ENCODE peak calls at places on chromosomes 7 and 10, in eight cellular contexts. One of them, this sample, is unnamed.

GRCh38 chr10:43594944-43595589 is 11.2 kb upstream of the ZNF485 start:
- DNase-seq in left colon: no peak
- DNase-seq in globus pallidus: no peak
- DNase-seq in SW480: no peak
- DNase-seq in stimulated activated CD8-positive, alpha-beta memory T cell treated with anti-CD3 and anti-CD28 coated beads, Interleukin-7, amount 100 ng/mL, for 4 hours: no peak
- DNase-seq in H9: no peak
- DNase-seq in lower lobe of right lung: no peak
- DNase-seq in LoVo: no peak
- DNase-seq in this sample: no peak

GRCh38 chr10:20988357-20988983 is 91.4 kb upstream of the NEBL start:
- DNase-seq in LoVo: no peak
- DNase-seq in stimulated activated CD8-positive, alpha-beta memory T cell treated with anti-CD3 and anti-CD28 coated beads, Interleukin-7, amount 100 ng/mL, for 4 hours: no peak
- DNase-seq in H9: no peak
- DNase-seq in globus pallidus: no peak
- DNase-seq in lower lobe of right lung: no peak
- DNase-seq in SW480: no peak
- DNase-seq in left colon: no peak
- DNase-seq in this sample: no peak

GRCh38 chr10:100508691-100509150 is 10.9 kb downstream of the SEC31B start:
- DNase-seq in globus pallidus: no peak
- DNase-seq in left colon: no peak
- DNase-seq in LoVo: peak
- DNase-seq in SW480: peak
- DNase-seq in lower lobe of right lung: no peak
- DNase-seq in stimulated activated CD8-positive, alpha-beta memory T cell treated with anti-CD3 and anti-CD28 coated beads, Interleukin-7, amount 100 ng/mL, for 4 hours: no peak
- DNase-seq in H9: peak
- DNase-seq in this sample: peak

GRCh38 chr10:12849351-12850181 is 151.9 kb downstream of the CCDC3 start:
- DNase-seq in H9: no peak
- DNase-seq in globus pallidus: no peak
- DNase-seq in stimulated activated CD8-positive, alpha-beta memory T cell treated with anti-CD3 and anti-CD28 coated beads, Interleukin-7, amount 100 ng/mL, for 4 hours: no peak
- DNase-seq in LoVo: no peak
- DNase-seq in SW480: no peak
- DNase-seq in left colon: no peak
- DNase-seq in lower lobe of right lung: no peak
- DNase-seq in this sample: no peak

GRCh38 chr10:48579251-48579960 is 25.5 kb downstream of the ARHGAP22 start:
- DNase-seq in SW480: no peak
- DNase-seq in stimulated activated CD8-positive, alpha-beta memory T cell treated with anti-CD3 and anti-CD28 coated beads, Interleukin-7, amount 100 ng/mL, for 4 hours: no peak
- DNase-seq in LoVo: no peak
- DNase-seq in globus pallidus: no peak
- DNase-seq in H9: peak
- DNase-seq in left colon: no peak
- DNase-seq in lower lobe of right lung: no peak
- DNase-seq in this sample: no peak

GRCh38 chr7:29192811-29193210 is 1.8 kb upstream of the CHN2 start:
- DNase-seq in LoVo: no peak
- DNase-seq in globus pallidus: no peak
- DNase-seq in H9: no peak
- DNase-seq in SW480: no peak
- DNase-seq in stimulated activated CD8-positive, alpha-beta memory T cell treated with anti-CD3 and anti-CD28 coated beads, Interleukin-7, amount 100 ng/mL, for 4 hours: no peak
- DNase-seq in left colon: no peak
- DNase-seq in lower lobe of right lung: no peak
- DNase-seq in this sample: no peak

GRCh38 chr7:81887098-81887497 is 117.3 kb upstream of the HGF start:
- DNase-seq in H9: no peak
- DNase-seq in globus pallidus: no peak
- DNase-seq in lower lobe of right lung: no peak
- DNase-seq in stimulated activated CD8-positive, alpha-beta memory T cell treated with anti-CD3 and anti-CD28 coated beads, Interleukin-7, amount 100 ng/mL, for 4 hours: no peak
- DNase-seq in SW480: peak
- DNase-seq in left colon: no peak
- DNase-seq in LoVo: no peak
- DNase-seq in this sample: no peak

GRCh38 chr7:50653116-50653854 is 88.1 kb upstream of the DDC start:
- DNase-seq in SW480: no peak
- DNase-seq in LoVo: no peak
- DNase-seq in lower lobe of right lung: no peak
- DNase-seq in H9: no peak
- DNase-seq in globus pallidus: peak
- DNase-seq in left colon: no peak
- DNase-seq in stimulated activated CD8-positive, alpha-beta memory T cell treated with anti-CD3 and anti-CD28 coated beads, Interleukin-7, amount 100 ng/mL, for 4 hours: no peak
- DNase-seq in this sample: no peak

GRCh38 chr7:1358376-1359050 is 100.8 kb downstream of the MICALL2 start:
- DNase-seq in globus pallidus: no peak
- DNase-seq in SW480: no peak
- DNase-seq in left colon: no peak
- DNase-seq in H9: no peak
- DNase-seq in LoVo: no peak
- DNase-seq in lower lobe of right lung: no peak
- DNase-seq in stimulated activated CD8-positive, alpha-beta memory T cell treated with anti-CD3 and anti-CD28 coated beads, Interleukin-7, amount 100 ng/mL, for 4 hours: no peak
- DNase-seq in this sample: no peak

GRCh38 chr10:103918053-103918846 is at the start of gene STN1:
- DNase-seq in left colon: peak
- DNase-seq in SW480: peak
- DNase-seq in globus pallidus: peak
- DNase-seq in LoVo: peak
- DNase-seq in H9: peak
- DNase-seq in lower lobe of right lung: peak
- DNase-seq in stimulated activated CD8-positive, alpha-beta memory T cell treated with anti-CD3 and anti-CD28 coated beads, Interleukin-7, amount 100 ng/mL, for 4 hours: peak
- DNase-seq in this sample: peak

GRCh38 chr7:146185844-146186243 is 69.2 kb downstream of the CNTNAP2 start:
- DNase-seq in LoVo: no peak
- DNase-seq in globus pallidus: no peak
- DNase-seq in stimulated activated CD8-positive, alpha-beta memory T cell treated with anti-CD3 and anti-CD28 coated beads, Interleukin-7, amount 100 ng/mL, for 4 hours: no peak
- DNase-seq in lower lobe of right lung: no peak
- DNase-seq in SW480: no peak
- DNase-seq in left colon: no peak
- DNase-seq in H9: no peak
- DNase-seq in this sample: no peak

GRCh38 chr7:127322351-127322750 is 69.6 kb upstream of the GRM8 start:
- DNase-seq in SW480: peak
- DNase-seq in left colon: no peak
- DNase-seq in LoVo: no peak
- DNase-seq in stimulated activated CD8-positive, alpha-beta memory T cell treated with anti-CD3 and anti-CD28 coated beads, Interleukin-7, amount 100 ng/mL, for 4 hours: no peak
- DNase-seq in H9: no peak
- DNase-seq in lower lobe of right lung: no peak
- DNase-seq in globus pallidus: no peak
- DNase-seq in this sample: no peak

GRCh38 chr10:64054392-64054791 is 533.2 kb downstream of the REEP3 start:
- DNase-seq in SW480: no peak
- DNase-seq in left colon: no peak
- DNase-seq in H9: no peak
- DNase-seq in stimulated activated CD8-positive, alpha-beta memory T cell treated with anti-CD3 and anti-CD28 coated beads, Interleukin-7, amount 100 ng/mL, for 4 hours: no peak
- DNase-seq in globus pallidus: no peak
- DNase-seq in LoVo: no peak
- DNase-seq in lower lobe of right lung: no peak
- DNase-seq in this sample: no peak

GRCh38 chr7:107913846-107914245 is 22.9 kb downstream of the DLD start:
- DNase-seq in lower lobe of right lung: no peak
- DNase-seq in SW480: no peak
- DNase-seq in stimulated activated CD8-positive, alpha-beta memory T cell treated with anti-CD3 and anti-CD28 coated beads, Interleukin-7, amount 100 ng/mL, for 4 hours: no peak
- DNase-seq in H9: no peak
- DNase-seq in globus pallidus: no peak
- DNase-seq in left colon: no peak
- DNase-seq in LoVo: no peak
- DNase-seq in this sample: no peak

GRCh38 chr7:143408247-143408685 is 390 bp downstream of the EPHA1 start:
- DNase-seq in globus pallidus: no peak
- DNase-seq in left colon: no peak
- DNase-seq in LoVo: no peak
- DNase-seq in SW480: no peak
- DNase-seq in H9: no peak
- DNase-seq in stimulated activated CD8-positive, alpha-beta memory T cell treated with anti-CD3 and anti-CD28 coated beads, Interleukin-7, amount 100 ng/mL, for 4 hours: no peak
- DNase-seq in lower lobe of right lung: no peak
- DNase-seq in this sample: no peak

GRCh38 chr10:12350167-12350872 is 973 bp downstream of the CAMK1D start:
- DNase-seq in globus pallidus: peak
- DNase-seq in SW480: peak
- DNase-seq in lower lobe of right lung: peak
- DNase-seq in LoVo: peak
- DNase-seq in left colon: peak
- DNase-seq in stimulated activated CD8-positive, alpha-beta memory T cell treated with anti-CD3 and anti-CD28 coated beads, Interleukin-7, amount 100 ng/mL, for 4 hours: no peak
- DNase-seq in H9: peak
- DNase-seq in this sample: no peak

GRCh38 chr10:94212876-94213595 is 149.7 kb downstream of the NOC3L start:
- DNase-seq in H9: no peak
- DNase-seq in lower lobe of right lung: no peak
- DNase-seq in SW480: peak
- DNase-seq in LoVo: peak
- DNase-seq in left colon: no peak
- DNase-seq in stimulated activated CD8-positive, alpha-beta memory T cell treated with anti-CD3 and anti-CD28 coated beads, Interleukin-7, amount 100 ng/mL, for 4 hours: no peak
- DNase-seq in globus pallidus: no peak
- DNase-seq in this sample: no peak

GRCh38 chr7:64639267-64640001 is 26.5 kb upstream of the ZNF107 start:
- DNase-seq in H9: no peak
- DNase-seq in lower lobe of right lung: no peak
- DNase-seq in LoVo: no peak
- DNase-seq in SW480: no peak
- DNase-seq in stimulated activated CD8-positive, alpha-beta memory T cell treated with anti-CD3 and anti-CD28 coated beads, Interleukin-7, amount 100 ng/mL, for 4 hours: no peak
- DNase-seq in globus pallidus: no peak
- DNase-seq in left colon: no peak
- DNase-seq in this sample: no peak

GRCh38 chr10:110147961-110148360 is 59.4 kb upstream of the MXI1 start:
- DNase-seq in stimulated activated CD8-positive, alpha-beta memory T cell treated with anti-CD3 and anti-CD28 coated beads, Interleukin-7, amount 100 ng/mL, for 4 hours: no peak
- DNase-seq in globus pallidus: no peak
- DNase-seq in lower lobe of right lung: no peak
- DNase-seq in left colon: no peak
- DNase-seq in H9: no peak
- DNase-seq in LoVo: no peak
- DNase-seq in SW480: peak
- DNase-seq in this sample: no peak

GRCh38 chr10:528173-529165 is 161.0 kb downstream of the DIP2C start:
- DNase-seq in left colon: no peak
- DNase-seq in lower lobe of right lung: no peak
- DNase-seq in stimulated activated CD8-positive, alpha-beta memory T cell treated with anti-CD3 and anti-CD28 coated beads, Interleukin-7, amount 100 ng/mL, for 4 hours: no peak
- DNase-seq in H9: no peak
- DNase-seq in LoVo: no peak
- DNase-seq in SW480: no peak
- DNase-seq in globus pallidus: no peak
- DNase-seq in this sample: no peak

GRCh38 chr7:96135241-96135640 is 186.7 kb downstream of the SLC25A13 start:
- DNase-seq in H9: no peak
- DNase-seq in lower lobe of right lung: no peak
- DNase-seq in LoVo: no peak
- DNase-seq in SW480: no peak
- DNase-seq in stimulated activated CD8-positive, alpha-beta memory T cell treated with anti-CD3 and anti-CD28 coated beads, Interleukin-7, amount 100 ng/mL, for 4 hours: no peak
- DNase-seq in left colon: no peak
- DNase-seq in globus pallidus: no peak
- DNase-seq in this sample: no peak

GRCh38 chr10:43294241-43294658 is 27.4 kb upstream of the RASGEF1A start:
- DNase-seq in LoVo: no peak
- DNase-seq in SW480: no peak
- DNase-seq in left colon: no peak
- DNase-seq in lower lobe of right lung: no peak
- DNase-seq in stimulated activated CD8-positive, alpha-beta memory T cell treated with anti-CD3 and anti-CD28 coated beads, Interleukin-7, amount 100 ng/mL, for 4 hours: peak
- DNase-seq in H9: no peak
- DNase-seq in globus pallidus: no peak
- DNase-seq in this sample: no peak

GRCh38 chr7:27143950-27144798 is 693 bp upstream of the HOXA5 start:
- DNase-seq in globus pallidus: no peak
- DNase-seq in stimulated activated CD8-positive, alpha-beta memory T cell treated with anti-CD3 and anti-CD28 coated beads, Interleukin-7, amount 100 ng/mL, for 4 hours: no peak
- DNase-seq in SW480: no peak
- DNase-seq in H9: no peak
- DNase-seq in lower lobe of right lung: no peak
- DNase-seq in LoVo: no peak
- DNase-seq in left colon: no peak
- DNase-seq in this sample: no peak

GRCh38 chr10:126175586-126176258 is 212.6 kb downstream of the ADAM12 start:
- DNase-seq in LoVo: no peak
- DNase-seq in lower lobe of right lung: no peak
- DNase-seq in SW480: no peak
- DNase-seq in stimulated activated CD8-positive, alpha-beta memory T cell treated with anti-CD3 and anti-CD28 coated beads, Interleukin-7, amount 100 ng/mL, for 4 hours: no peak
- DNase-seq in globus pallidus: no peak
- DNase-seq in left colon: no peak
- DNase-seq in H9: no peak
- DNase-seq in this sample: no peak

GRCh38 chr10:100364735-100365391 is 17.8 kb downstream of the SCD start:
- DNase-seq in LoVo: peak
- DNase-seq in globus pallidus: peak
- DNase-seq in left colon: peak
- DNase-seq in SW480: peak
- DNase-seq in H9: peak
- DNase-seq in lower lobe of right lung: peak
- DNase-seq in stimulated activated CD8-positive, alpha-beta memory T cell treated with anti-CD3 and anti-CD28 coated beads, Interleukin-7, amount 100 ng/mL, for 4 hours: no peak
- DNase-seq in this sample: peak

GRCh38 chr10:5841965-5842364 is 28.7 kb upstream of the GDI2 start:
- DNase-seq in lower lobe of right lung: no peak
- DNase-seq in SW480: no peak
- DNase-seq in globus pallidus: no peak
- DNase-seq in H9: no peak
- DNase-seq in LoVo: no peak
- DNase-seq in left colon: no peak
- DNase-seq in stimulated activated CD8-positive, alpha-beta memory T cell treated with anti-CD3 and anti-CD28 coated beads, Interleukin-7, amount 100 ng/mL, for 4 hours: no peak
- DNase-seq in this sample: no peak

This sample was measured in HTR-8/SVneo.